ENCODE peak calls at places on chromosome 18, in four cellular contexts. R, L, Q and F are unnamed samples.
A peak's percentile ranks its signal among the peaks of the same experiment; 100 is the strongest.

GRCh38 chr18:25053484-25053883 is 298.5 kb downstream of the ZNF521 start:
- DNase-seq in R (no peak), L (no peak), Q (no peak), F (no peak)

GRCh38 chr18:73487956-73488355 is 620.2 kb upstream of the NETO1 start:
- DNase-seq in R (no peak), L (no peak), Q (no peak), F (no peak)

GRCh38 chr18:75221397-75221796 is 10.8 kb downstream of the TSHZ1 start:
- DNase-seq in R (no peak), L (no peak), Q (no peak), F (no peak)

GRCh38 chr18:59180150-59180845 is 39.7 kb upstream of the GRP start:
- DNase-seq in R (no peak), L (no peak), Q (no peak), F (no peak)

GRCh38 chr18:78542204-78542603 is 437.4 kb upstream of the SALL3 start:
- DNase-seq in R (no peak), L (no peak), Q (no peak), F (no peak)

GRCh38 chr18:31658670-31659573 is 25.5 kb downstream of the B4GALT6 start:
- DNase-seq in R (no peak), L (no peak), Q (peak; percentile 67), F (no peak)

GRCh38 chr18:48781041-48781989 is 169.4 kb downstream of the SMAD7 start:
- DNase-seq in R (peak; percentile 57), L (peak; percentile 78), Q (no peak), F (no peak)

GRCh38 chr18:78913395-78913794 is 66.2 kb upstream of the SALL3 start:
- DNase-seq in R (no peak), L (no peak), Q (no peak), F (no peak)

GRCh38 chr18:3593904-3594759 is 144.2 kb downstream of the TGIF1 start:
- DNase-seq in R (peak; percentile 90), L (peak; percentile 87), Q (peak; percentile 71), F (peak; percentile 84)

GRCh38 chr18:3594760-3595241 is 144.8 kb downstream of the TGIF1 start:
- DNase-seq in R (no peak), L (no peak), Q (no peak), F (no peak)

GRCh38 chr18:3597159-3597977 is 147.4 kb downstream of the TGIF1 start:
- DNase-seq in R (no peak), L (no peak), Q (no peak), F (no peak)

GRCh38 chr18:3595282-3596273 is 145.6 kb downstream of the TGIF1 start:
- DNase-seq in R (no peak), L (no peak), Q (peak; percentile 36), F (peak; percentile 68)

DNA sequence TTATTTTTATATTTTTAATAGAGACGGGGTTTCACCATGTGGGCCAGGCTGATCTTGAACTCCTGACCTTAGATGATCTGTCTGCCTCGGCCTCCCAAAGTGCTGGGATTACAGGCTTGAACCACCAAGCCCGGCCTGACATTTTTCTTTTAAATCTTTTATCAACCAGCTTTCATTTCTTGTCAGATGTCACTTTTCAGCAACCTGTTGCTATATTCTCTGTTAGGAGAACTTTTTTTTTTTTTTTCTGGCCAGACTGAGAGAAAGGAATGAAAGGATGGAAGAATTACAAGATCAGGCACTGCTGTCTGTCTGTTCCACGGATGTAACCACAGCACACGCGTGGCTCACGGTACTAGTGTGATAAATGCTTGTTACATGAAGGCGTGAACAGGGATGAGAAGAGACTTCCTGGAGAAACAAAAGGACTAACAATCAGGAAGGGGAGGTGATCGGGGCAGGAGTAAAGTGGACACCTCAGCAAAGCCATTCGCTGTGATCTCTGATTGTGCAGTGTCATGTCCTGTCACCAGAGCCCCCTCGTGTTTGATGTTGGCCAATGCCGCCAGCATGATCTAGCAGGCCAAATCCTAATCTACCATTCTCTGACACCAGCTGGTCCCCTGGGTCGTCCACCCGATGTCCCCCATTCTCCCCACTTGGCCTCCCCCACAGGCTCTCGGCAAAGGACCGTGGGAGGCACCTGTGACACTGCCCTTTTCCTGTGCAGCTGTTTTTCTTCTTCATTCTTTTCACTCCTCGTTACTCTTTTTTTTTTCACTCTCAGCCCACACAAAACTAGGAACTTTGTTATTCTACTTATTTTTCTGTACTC is 146.6 kb downstream of the TGIF1 start:
- DNase-seq in R (peak; percentile 40), L (no peak), Q (peak; percentile 52), F (peak; percentile 70)
- TF ChIP-seq CTCF in R (peak; percentile 35), L (peak; percentile 62), Q (peak; percentile 40), F (peak; percentile 17)

GRCh38 chr18:53544926-53545325 is 679.5 kb downstream of the MBD2 start:
- DNase-seq in R (no peak), L (no peak), Q (no peak), F (no peak)

DNA sequence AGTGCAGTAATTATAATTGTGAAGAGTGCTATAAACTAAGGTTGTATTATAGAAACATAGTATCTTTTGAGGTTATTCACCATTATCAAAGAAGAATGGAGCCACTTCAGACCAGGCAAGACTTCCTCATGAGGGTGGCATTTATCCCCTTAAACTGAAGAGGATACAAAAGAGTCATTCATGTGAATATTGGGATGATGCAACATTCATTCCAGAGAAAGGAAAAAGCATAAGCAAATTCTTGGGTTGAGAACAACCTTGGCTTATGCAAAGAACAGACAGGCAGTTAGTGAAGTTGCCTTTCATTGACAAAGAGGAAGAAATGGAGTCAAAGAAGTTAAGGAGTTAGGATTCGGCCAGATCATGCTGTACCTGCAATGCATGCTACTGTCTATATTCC is 682.5 kb downstream of the MBD2 start:
- DNase-seq in R (no peak), L (no peak), Q (no peak), F (no peak)
- TF ChIP-seq CTCF in R (no peak), L (no peak), Q (no peak), F (no peak)

DNA sequence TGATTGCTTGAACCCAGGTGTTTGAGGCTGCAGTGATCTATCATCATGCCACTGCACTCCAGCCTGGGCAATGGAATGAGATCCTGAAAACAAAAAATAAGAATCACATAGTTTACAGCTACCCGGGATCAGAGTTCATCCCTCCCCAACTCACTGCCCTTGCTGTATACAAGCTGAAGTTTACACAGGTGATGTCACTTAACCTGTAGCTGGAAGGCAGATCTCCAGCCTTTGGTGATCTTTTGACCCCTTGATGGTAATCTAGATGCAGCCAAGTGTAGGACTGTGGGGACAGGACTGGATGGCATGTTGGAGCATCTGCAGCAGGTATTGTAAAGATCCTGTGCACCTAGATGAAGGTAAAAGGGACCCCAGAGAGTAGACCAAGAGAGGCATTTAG is 66.7 kb upstream of the SLC14A2 start:
- DNase-seq in R (no peak), L (no peak), Q (no peak), F (no peak)
- TF ChIP-seq CTCF in R (no peak), L (no peak), Q (no peak), F (no peak)

GRCh38 chr18:36281941-36282340 is 15.6 kb upstream of the FHOD3 start:
- DNase-seq in R (no peak), L (no peak), Q (no peak), F (no peak)
- TF ChIP-seq CTCF in R (no peak), L (no peak), Q (no peak), F (no peak)

GRCh38 chr18:9842446-9842845 is 43.3 kb upstream of the TXNDC2 start:
- DNase-seq in R (no peak), L (no peak), Q (no peak), F (no peak)
- TF ChIP-seq CTCF in R (no peak), L (no peak), Q (no peak), F (no peak)